ENCODE peak calls at places on chromosomes 11 and 22, in six cellular contexts. N is stimulated activated CD8-positive, alpha-beta memory T cell treated with anti-CD3 and anti-CD28 coated beads, Interleukin-12 subunit alpha, Interleukin-12 subunit beta, amount 100 ng/mL, for 1 hour; A is H1; Z is tibial artery; R is SW 1271; W is stimulated activated CD4-positive, alpha-beta T cell treated with anti-CD3 and anti-CD28 coated beads, TNF-alpha, amount 100 ng/mL, for 48 hours. D is an unnamed sample.

GRCh38 chr11:17724020-17724908 is 4.9 kb downstream of the MYOD1 start:
- DNase-seq in N (no peak), A (no peak), Z (no peak), R (no peak), W (no peak), D (no peak)

GRCh38 chr11:63212742-63213141 is 30.7 kb downstream of the SLC22A25 start:
- DNase-seq in N (no peak), A (no peak), Z (no peak), R (peak; percentile 15), W (peak; percentile 4), D (no peak)

GRCh38 chr11:126166413-126166812 is 45.0 kb downstream of the RPUSD4 start:
- DNase-seq in N (no peak), A (no peak), Z (no peak), R (no peak), W (no peak), D (no peak)

GRCh38 chr11:93236741-93237675 is 39.2 kb upstream of the SLC36A4 start:
- DNase-seq in N (no peak), A (no peak), Z (no peak), R (peak; percentile 54), W (no peak), D (no peak)

GRCh38 chr22:20956258-20957117 is 10.6 kb upstream of the AIFM3 start:
- DNase-seq in N (no peak), A (peak; percentile 67), Z (no peak), R (no peak), W (no peak), D (no peak)

GRCh38 chr22:50190182-50190951 is 4.7 kb downstream of the TRABD start:
- DNase-seq in N (peak; percentile 63), A (peak; percentile 82), Z (peak; percentile 83), R (no peak), W (peak; percentile 32), D (peak; percentile 75)

GRCh38 chr11:66070604-66071325 is 693 bp downstream of the PACS1 start:
- DNase-seq in N (no peak), A (peak; percentile 71), Z (peak; percentile 85), R (no peak), W (no peak), D (no peak)

GRCh38 chr11:61861634-61862033 is 29.7 kb downstream of the FADS3 start:
- DNase-seq in N (no peak), A (no peak), Z (no peak), R (no peak), W (no peak), D (no peak)

GRCh38 chr22:25125693-25126357 is 73.8 kb upstream of the CRYBB3 start:
- DNase-seq in N (no peak), A (no peak), Z (no peak), R (no peak), W (no peak), D (no peak)

GRCh38 chr11:61973603-61974162 is 6.2 kb upstream of the FTH1 start:
- DNase-seq in N (no peak), A (no peak), Z (peak; percentile 76), R (no peak), W (no peak), D (no peak)

GRCh38 chr11:49851511-49851910 is 100.7 kb upstream of the OR4C13 start:
- DNase-seq in N (no peak), A (no peak), Z (no peak), R (no peak), W (no peak), D (no peak)

GRCh38 chr22:19696504-19697276 is 17.6 kb upstream of the SEPTIN5 start:
- DNase-seq in N (no peak), A (no peak), Z (no peak), R (no peak), W (no peak), D (no peak)

GRCh38 chr11:29679996-29680395 is 336.8 kb downstream of the KCNA4 start:
- DNase-seq in N (no peak), A (no peak), Z (no peak), R (no peak), W (no peak), D (no peak)

D was measured in T-helper 1 cell.